ENCODE peak calls at places on chromosomes 5 and 9, in eight cellular contexts. G is spleen, D is stomach, S is H1, E is prostate gland, Z is breast epithelium, J is SK-N-SH, L is GM23338. U is an unnamed sample. For H3K4me1, the result is how much of the 10 kb centered on the place peaks cover.

GRCh38 chr9:107584186-107584585 is 94.6 kb upstream of the KLF4 start:
- DNase-seq in J (no peak), L (no peak), Z (no peak), D (no peak), E (no peak), S (no peak), G (no peak), U (no peak)

GRCh38 chr9:21520501-21521228 is 38.6 kb upstream of the IFNE start:
- DNase-seq in E (no peak), J (no peak), L (no peak), Z (no peak), S (no peak), D (no peak), G (no peak), U (no peak)

GRCh38 chr5:77437194-77437593 is 54.9 kb downstream of the WDR41 start:
- DNase-seq in Z (no peak), D (no peak), S (no peak), J (peak), E (no peak), G (no peak), L (peak), U (no peak)

GRCh38 chr9:120330031-120330430 is 249.9 kb downstream of the CDK5RAP2 start:
- DNase-seq in S (peak), Z (no peak), D (no peak), L (no peak), E (no peak), J (no peak), G (no peak), U (no peak)

GRCh38 chr5:173420108-173420507 is 91.9 kb upstream of the STC2 start:
- DNase-seq in G (no peak), Z (no peak), S (no peak), E (peak), D (no peak), J (peak), L (no peak), U (no peak)

GRCh38 chr9:131441441-131441840 is 47.6 kb downstream of the PRRC2B start:
- DNase-seq in L (no peak), D (no peak), S (no peak), Z (no peak), E (no peak), G (peak), J (no peak), U (no peak)

GRCh38 chr9:76136986-76137385 is 246.5 kb downstream of the PCSK5 start:
- DNase-seq in Z (no peak), G (no peak), J (no peak), L (peak), E (no peak), D (no peak), S (no peak), U (no peak)

GRCh38 chr9:16371306-16371705 is 499.2 kb downstream of the BNC2 start:
- DNase-seq in J (no peak), Z (no peak), E (no peak), G (no peak), S (no peak), L (no peak), D (no peak), U (no peak)

GRCh38 chr5:171495122-171495700 is 75.8 kb downstream of the FGF18 start:
- DNase-seq in D (no peak), E (no peak), S (no peak), L (peak), J (no peak), G (no peak), Z (no peak), U (no peak)

GRCh38 chr9:128122809-128123175 is 4.7 kb downstream of the PTGES2 start:
- DNase-seq in S (no peak), D (peak), E (no peak), L (no peak), J (no peak), G (peak), Z (no peak), U (no peak)

GRCh38 chr9:14479187-14479586 is 165.2 kb upstream of the NFIB start:
- DNase-seq in Z (no peak), L (no peak), D (no peak), E (no peak), G (no peak), J (no peak), S (no peak), U (no peak)

GRCh38 chr5:133226186-133226585 is 174.4 kb downstream of the HSPA4 start:
- DNase-seq in E (no peak), G (no peak), J (no peak), L (no peak), Z (peak), S (no peak), D (no peak), U (no peak)

GRCh38 chr9:9920425-9920824 is 692.4 kb downstream of the PTPRD start:
- DNase-seq in G (no peak), L (peak), E (no peak), Z (no peak), D (no peak), S (no peak), J (peak), U (no peak)

GRCh38 chr9:101931756-101932155 is 193.3 kb upstream of the GRIN3A start:
- DNase-seq in J (no peak), Z (no peak), D (no peak), E (no peak), L (no peak), S (no peak), G (no peak), U (no peak)

GRCh38 chr5:132662925-132663770 is 5.2 kb downstream of the IL13 start:
- DNase-seq in D (peak), L (peak), Z (no peak), E (no peak), S (no peak), J (no peak), G (peak), U (no peak)

GRCh38 chr5:76082790-76083554 is at the start of gene SV2C:
- DNase-seq in G (peak), J (peak), S (peak), D (peak), Z (no peak), L (peak), E (no peak), U (peak)

GRCh38 chr5:68406767-68407232 is 191.2 kb downstream of the PIK3R1 start:
- DNase-seq in L (no peak), Z (no peak), D (peak), G (peak), S (peak), E (peak), J (peak), U (peak)

GRCh38 chr5:30279237-30279636 is 914.2 kb upstream of the CDH6 start:
- DNase-seq in D (no peak), S (no peak), J (no peak), Z (no peak), L (peak), G (no peak), E (no peak), U (no peak)

GRCh38 chr5:29701600-29701999 is 1491.9 kb upstream of the CDH6 start:
- DNase-seq in J (no peak), L (no peak), Z (no peak), S (no peak), G (no peak), D (no peak), E (no peak), U (no peak)

GRCh38 chr5:66959668-66960067 is 236.9 kb downstream of the CD180 start:
- DNase-seq in L (no peak), G (no peak), Z (no peak), J (no peak), E (no peak), S (no peak), D (no peak), U (no peak)

GRCh38 chr9:135702002-135702721 is at the start of gene KCNT1:
- DNase-seq in J (peak), S (peak), Z (no peak), D (peak), G (no peak), E (peak), L (peak), U (peak)

GRCh38 chr9:99015448-99015847 is 71.7 kb downstream of the COL15A1 start:
- DNase-seq in J (no peak), D (no peak), S (no peak), E (no peak), Z (no peak), L (no peak), G (no peak), U (no peak)

GRCh38 chr5:31133488-31133887 is 60.0 kb upstream of the CDH6 start:
- DNase-seq in J (no peak), G (no peak), L (no peak), Z (no peak), S (no peak), D (no peak), E (no peak), U (no peak)

GRCh38 chr9:12680757-12681156 is 12.4 kb upstream of the TYRP1 start:
- DNase-seq in L (peak), G (no peak), D (no peak), Z (no peak), E (no peak), S (no peak), J (no peak), U (no peak)

GRCh38 chr9:16619897-16620296 is 250.6 kb downstream of the BNC2 start:
- DNase-seq in D (no peak), L (no peak), G (no peak), J (no peak), Z (no peak), E (no peak), S (no peak), U (no peak)

GRCh38 chr5:32612134-32612888 is 27.0 kb downstream of the SUB1 start:
- DNase-seq in Z (no peak), D (no peak), G (no peak), L (no peak), S (no peak), J (peak), E (no peak), U (peak)

GRCh38 chr5:173472164-173472563 is 143.9 kb upstream of the STC2 start:
- DNase-seq in E (peak), S (no peak), L (no peak), Z (peak), G (no peak), D (peak), J (no peak), U (peak)

GRCh38 chr5:116507941-116508655 is 66.5 kb downstream of the SEMA6A start:
- DNase-seq in S (no peak), D (no peak), G (no peak), J (no peak), E (no peak), L (no peak), Z (no peak), U (no peak)

GRCh38 chr5:44389410-44389879 is at the start of gene FGF10:
- DNase-seq in E (no peak), L (peak), J (peak), D (no peak), Z (no peak), S (no peak), G (no peak), U (peak)

GRCh38 chr9:108565651-108566378 is 290.0 kb downstream of the ACTL7B start:
- DNase-seq in L (peak), Z (peak), E (peak), G (no peak), S (no peak), D (peak), J (peak), U (peak)

GRCh38 chr9:122572456-122572855 is 10.7 kb downstream of the OR1L8 start:
- DNase-seq in S (no peak), G (no peak), Z (no peak), L (no peak), E (no peak), J (no peak), D (no peak), U (no peak)

GRCh38 chr9:132806723-132807421 is 71.2 kb downstream of the AK8 start:
- DNase-seq in E (peak), S (peak), Z (peak), L (peak), G (no peak), J (no peak), D (no peak), U (no peak)

GRCh38 chr9:18756712-18757125 is 276.3 kb downstream of the SAXO1 start:
- DNase-seq in L (no peak), S (no peak), E (no peak), G (no peak), D (no peak), Z (no peak), J (no peak), U (no peak)

GRCh38 chr9:82354260-82354659 is 365.7 kb downstream of the SPATA31D1 start:
- DNase-seq in D (no peak), J (no peak), G (no peak), E (no peak), Z (no peak), L (no peak), S (no peak), U (no peak)

GRCh38 chr9:136342191-136343120 is 15.1 kb downstream of the GPSM1 start:
- DNase-seq in J (peak), G (peak), Z (peak), D (peak), E (peak), S (peak), L (peak), U (peak)

GRCh38 chr9:130271473-130271872 is 5.9 kb downstream of the HMCN2 start:
- DNase-seq in E (no peak), Z (no peak), S (no peak), G (no peak), L (no peak), D (no peak), J (no peak), U (no peak)

GRCh38 chr5:95809414-95809960 is 13.0 kb downstream of the GLRX start:
- DNase-seq in E (no peak), L (no peak), G (no peak), S (no peak), D (peak), J (no peak), Z (no peak), U (peak)

GRCh38 chr5:74639538-74640449 is 734 bp downstream of the ENC1 start:
- DNase-seq in J (peak), D (peak), E (peak), Z (no peak), S (peak), G (no peak), L (peak), U (peak)

GRCh38 chr5:74636552-74636951 is 4.0 kb downstream of the ENC1 start:
- DNase-seq in L (no peak), E (peak), D (no peak), G (no peak), J (no peak), S (no peak), Z (no peak), U (no peak)

GRCh38 chr5:74641014-74641777 is 668 bp upstream of the ENC1 start:
- DNase-seq in Z (peak), E (peak), J (peak), S (peak), G (peak), L (peak), D (peak), U (peak)

GRCh38 chr5:74640450-74641013 is at the start of gene ENC1:
- DNase-seq in D (peak), S (peak), Z (peak), G (peak), J (peak), E (peak), L (peak), U (peak)

GRCh38 chr5:74638776-74639537 is 1.6 kb downstream of the ENC1 start:
- DNase-seq in L (no peak), J (peak), E (no peak), Z (no peak), D (no peak), G (no peak), S (no peak), U (no peak)
- H3K4me1 ChIP-seq in L (under half), J (under half), E (under half), Z (under half), D (half or more), G (half or more), S (under half), U (under half)

DNA sequence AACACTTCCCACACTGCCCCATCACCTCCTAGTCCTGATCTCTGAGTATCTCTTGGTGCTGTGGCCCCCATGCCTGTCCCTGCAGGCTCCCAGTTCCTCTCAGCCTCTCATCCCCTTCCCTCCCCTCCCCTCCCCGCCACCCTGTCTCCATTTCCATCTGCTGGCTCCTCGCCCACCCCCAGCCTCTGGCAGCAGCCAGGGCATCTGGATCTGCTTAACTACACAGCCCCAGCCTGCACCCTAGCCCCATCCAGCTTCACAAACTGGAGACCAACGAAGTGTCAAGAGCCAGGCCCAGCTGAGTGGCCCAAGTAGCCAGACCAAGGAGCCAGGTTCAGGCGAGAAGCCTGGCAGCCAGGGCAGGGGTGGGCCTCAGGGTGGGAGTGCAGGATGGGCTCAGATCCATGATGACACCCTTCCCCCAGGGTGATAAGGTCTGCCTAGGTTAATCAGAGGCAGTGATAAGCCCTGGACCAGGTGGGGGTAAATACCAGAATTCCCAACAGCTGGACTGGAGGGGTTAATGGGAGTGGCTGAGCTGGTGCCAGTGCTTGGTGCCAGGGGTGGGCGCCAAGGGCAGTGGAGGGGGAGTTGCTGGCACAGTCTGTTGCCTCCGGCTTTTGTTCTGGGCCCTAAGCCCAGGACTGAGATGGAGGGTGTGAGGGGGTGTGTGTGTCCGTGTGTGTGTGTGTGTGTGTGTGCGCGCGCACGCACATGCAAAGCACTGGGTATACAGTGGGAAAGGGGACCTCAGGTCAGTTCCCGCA is 2.5 kb downstream of the IL11RA start:
- DNase-seq in E (peak), L (no peak), J (peak), Z (peak), S (no peak), G (peak), D (peak), U (peak)
- TF ChIP-seq POLR2AphosphoS5 in E (peak), L (no peak), J (no peak), Z (peak), S (no peak), G (peak), D (no peak), U (peak)

DNA sequence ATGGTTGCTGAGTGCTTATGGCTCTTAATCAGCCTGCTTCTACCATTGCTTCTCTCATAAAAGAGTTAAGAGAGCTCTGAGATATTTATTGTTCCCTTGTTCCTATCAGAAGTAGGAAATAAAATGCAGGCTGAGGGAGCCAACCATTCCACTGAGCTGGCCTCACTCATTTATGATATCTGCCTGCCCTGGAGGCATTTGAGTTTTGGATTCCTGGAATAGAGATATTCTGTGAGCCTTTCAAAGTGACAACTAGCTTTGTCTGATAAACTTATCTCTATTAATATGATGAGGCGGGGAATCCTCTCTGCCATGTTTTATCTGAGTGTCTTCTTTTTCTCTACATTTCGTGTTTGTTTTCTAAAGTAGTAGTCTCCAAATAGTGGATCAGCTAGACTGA is 162.5 kb downstream of the DMAC1 start:
- DNase-seq in E (no peak), S (no peak), G (no peak), Z (no peak), J (peak), L (no peak), D (no peak), U (no peak)
- H3K4me1 ChIP-seq in E (under half), S (under half), G (under half), Z (under half), J (under half), L (under half), D (under half), U (under half)

GRCh38 chr9:79708541-79708940 is 136.8 kb downstream of the TLE4 start:
- DNase-seq in L (no peak), Z (no peak), S (no peak), D (no peak), J (no peak), G (no peak), E (no peak), U (no peak)

GRCh38 chr9:79707589-79707988 is 135.8 kb downstream of the TLE4 start:
- DNase-seq in D (no peak), J (no peak), G (no peak), Z (no peak), E (no peak), S (no peak), L (no peak), U (no peak)

GRCh38 chr9:79711874-79712273 is 140.1 kb downstream of the TLE4 start:
- DNase-seq in J (no peak), D (no peak), L (no peak), E (no peak), S (no peak), Z (no peak), G (no peak), U (no peak)

GRCh38 chr9:79706512-79706911 is 134.7 kb downstream of the TLE4 start:
- DNase-seq in E (no peak), Z (no peak), G (no peak), S (no peak), L (no peak), D (no peak), J (no peak), U (no peak)

GRCh38 chr9:79709945-79710674 is 138.3 kb downstream of the TLE4 start:
- DNase-seq in S (no peak), L (peak), Z (no peak), D (no peak), J (no peak), G (no peak), E (no peak), U (no peak)
- TF ChIP-seq POLR2AphosphoS5 in S (no peak), L (no peak), Z (no peak), D (no peak), J (no peak), G (no peak), E (no peak), U (no peak)

GRCh38 chr5:36948041-36948440 is 71.5 kb downstream of the NIPBL start:
- DNase-seq in Z (no peak), G (no peak), L (no peak), D (no peak), S (no peak), J (no peak), E (no peak), U (no peak)

GRCh38 chr5:36950586-36951457 is 74.3 kb downstream of the NIPBL start:
- DNase-seq in S (no peak), E (no peak), D (no peak), G (no peak), Z (no peak), L (no peak), J (no peak), U (no peak)

GRCh38 chr5:36946101-36946500 is 69.5 kb downstream of the NIPBL start:
- DNase-seq in L (no peak), Z (no peak), J (no peak), D (no peak), G (no peak), S (no peak), E (no peak), U (no peak)

GRCh38 chr5:36949593-36949992 is 73.0 kb downstream of the NIPBL start:
- DNase-seq in G (no peak), D (no peak), S (no peak), L (no peak), E (no peak), Z (no peak), J (no peak), U (no peak)

GRCh38 chr5:36948650-36949049 is 72.1 kb downstream of the NIPBL start:
- DNase-seq in D (no peak), E (no peak), Z (no peak), S (no peak), L (no peak), G (no peak), J (no peak), U (no peak)
- H3K4me1 ChIP-seq in D (under half), E (under half), Z (under half), S (under half), L (under half), G (under half), J (half or more), U (under half)

DNA sequence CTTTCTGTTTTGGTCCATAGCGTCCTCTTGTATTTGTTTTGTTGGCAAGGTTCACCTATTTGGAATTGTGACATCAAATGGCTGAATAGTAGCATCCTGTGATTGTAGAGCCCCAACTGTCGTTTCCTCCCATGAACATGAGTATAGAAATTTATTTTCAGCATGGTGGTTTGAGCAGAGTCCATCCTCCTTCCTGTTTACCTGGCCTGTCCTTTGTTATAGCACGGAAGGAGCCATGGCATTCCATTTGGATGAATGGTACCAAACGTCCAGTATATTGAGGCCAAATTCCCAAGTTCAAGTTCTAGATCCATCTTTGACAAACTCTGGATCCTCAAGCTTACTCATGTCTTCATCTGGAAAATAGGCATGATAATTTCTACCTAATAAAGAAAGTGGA is 16.8 kb downstream of the RASGRF2 start:
- DNase-seq in Z (no peak), J (no peak), E (no peak), D (no peak), S (no peak), G (no peak), L (no peak), U (no peak)
- TF ChIP-seq POLR2AphosphoS5 in Z (no peak), J (no peak), E (no peak), D (no peak), S (no peak), G (no peak), L (no peak), U (no peak)